ENCODE peak calls at places on chromosomes 7 and 10, in seven cellular contexts. One of them, this sample, is unnamed.

GRCh38 chr10:72333111-72334012 is 21.4 kb downstream of the DNAJB12 start:
- DNase-seq in A673: no peak
- DNase-seq in kidney epithelial cell: no peak
- DNase-seq in GM13976: no peak
- DNase-seq in GM06990: no peak
- DNase-seq in mammary epithelial cell: no peak
- DNase-seq in mucosa of descending colon: peak
- DNase-seq in this sample: no peak

GRCh38 chr10:60963441-60964256 is 19.7 kb upstream of the RHOBTB1 start:
- DNase-seq in A673: peak
- DNase-seq in mammary epithelial cell: peak
- DNase-seq in mucosa of descending colon: no peak
- DNase-seq in GM13976: no peak
- DNase-seq in GM06990: no peak
- DNase-seq in kidney epithelial cell: no peak
- DNase-seq in this sample: no peak

GRCh38 chr10:112981553-112981952 is 31.5 kb downstream of the TCF7L2 start:
- DNase-seq in mucosa of descending colon: no peak
- DNase-seq in kidney epithelial cell: no peak
- DNase-seq in mammary epithelial cell: no peak
- DNase-seq in GM13976: peak
- DNase-seq in GM06990: peak
- DNase-seq in A673: no peak
- DNase-seq in this sample: no peak

GRCh38 chr10:122699796-122700466 is at the start of gene C10orf120:
- DNase-seq in GM06990: no peak
- DNase-seq in kidney epithelial cell: no peak
- DNase-seq in mammary epithelial cell: no peak
- DNase-seq in GM13976: no peak
- DNase-seq in mucosa of descending colon: no peak
- DNase-seq in A673: no peak
- DNase-seq in this sample: no peak

GRCh38 chr7:16926283-16926682 is 44.5 kb upstream of the AGR3 start:
- DNase-seq in GM06990: no peak
- DNase-seq in mucosa of descending colon: peak
- DNase-seq in A673: peak
- DNase-seq in kidney epithelial cell: no peak
- DNase-seq in GM13976: no peak
- DNase-seq in mammary epithelial cell: peak
- DNase-seq in this sample: no peak

GRCh38 chr7:67842571-67842970 is 845.9 kb downstream of the TYW1 start:
- DNase-seq in mammary epithelial cell: no peak
- DNase-seq in A673: no peak
- DNase-seq in mucosa of descending colon: no peak
- DNase-seq in kidney epithelial cell: no peak
- DNase-seq in GM06990: no peak
- DNase-seq in GM13976: no peak
- DNase-seq in this sample: no peak

GRCh38 chr7:135827391-135827790 is 78.8 kb upstream of the FAM180A start:
- DNase-seq in GM06990: no peak
- DNase-seq in GM13976: no peak
- DNase-seq in mucosa of descending colon: no peak
- DNase-seq in A673: no peak
- DNase-seq in kidney epithelial cell: no peak
- DNase-seq in mammary epithelial cell: no peak
- DNase-seq in this sample: no peak

GRCh38 chr7:97120713-97121457 is 3.4 kb downstream of the SDHAF3 start:
- DNase-seq in GM13976: no peak
- DNase-seq in mucosa of descending colon: no peak
- DNase-seq in A673: no peak
- DNase-seq in GM06990: no peak
- DNase-seq in mammary epithelial cell: no peak
- DNase-seq in kidney epithelial cell: no peak
- DNase-seq in this sample: no peak

GRCh38 chr10:116740971-116741370 is 1.4 kb downstream of the HSPA12A start:
- DNase-seq in GM13976: no peak
- DNase-seq in GM06990: no peak
- DNase-seq in mucosa of descending colon: no peak
- DNase-seq in A673: no peak
- DNase-seq in kidney epithelial cell: no peak
- DNase-seq in mammary epithelial cell: no peak
- DNase-seq in this sample: no peak

GRCh38 chr10:4652111-4653010 is 173.6 kb upstream of the AKR1E2 start:
- DNase-seq in GM13976: no peak
- DNase-seq in mammary epithelial cell: no peak
- DNase-seq in A673: no peak
- DNase-seq in mucosa of descending colon: no peak
- DNase-seq in kidney epithelial cell: no peak
- DNase-seq in GM06990: no peak
- DNase-seq in this sample: no peak

GRCh38 chr10:97139651-97140283 is 46.0 kb downstream of the SLIT1 start:
- DNase-seq in mucosa of descending colon: no peak
- DNase-seq in GM06990: no peak
- DNase-seq in mammary epithelial cell: no peak
- DNase-seq in A673: no peak
- DNase-seq in GM13976: no peak
- DNase-seq in kidney epithelial cell: no peak
- DNase-seq in this sample: no peak

GRCh38 chr7:141674702-141675101 is 27.3 kb downstream of the DENND11 start:
- DNase-seq in mucosa of descending colon: peak
- DNase-seq in GM06990: no peak
- DNase-seq in GM13976: no peak
- DNase-seq in mammary epithelial cell: no peak
- DNase-seq in A673: no peak
- DNase-seq in kidney epithelial cell: no peak
- DNase-seq in this sample: no peak

DNA sequence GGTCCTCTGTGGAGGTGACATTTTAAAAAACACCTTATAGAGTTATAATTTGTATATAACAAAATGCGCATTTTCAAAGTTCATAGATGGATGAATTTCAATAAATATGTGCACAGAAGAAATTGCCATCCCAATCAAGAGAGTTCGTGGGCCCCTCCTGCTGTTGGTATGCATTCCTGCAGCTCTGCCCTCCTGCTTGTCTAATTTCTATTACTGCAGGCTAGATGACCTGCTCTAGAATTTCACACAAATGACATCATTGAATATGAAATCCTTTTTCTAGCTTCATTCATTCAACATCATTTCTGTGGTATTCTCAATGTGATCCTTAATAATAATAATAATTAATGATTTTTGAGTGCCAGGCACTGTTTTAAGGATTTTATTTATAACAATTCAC is 348.2 kb downstream of the SDK1 start:
- DNase-seq in GM13976: no peak
- DNase-seq in A673: peak
- DNase-seq in kidney epithelial cell: no peak
- DNase-seq in mucosa of descending colon: no peak
- DNase-seq in GM06990: no peak
- DNase-seq in mammary epithelial cell: no peak
- DNase-seq in this sample: no peak
- TF ChIP-seq CTCF in GM13976: no peak
- TF ChIP-seq CTCF in A673: peak
- TF ChIP-seq CTCF in kidney epithelial cell: no peak
- TF ChIP-seq CTCF in mucosa of descending colon: no peak
- TF ChIP-seq CTCF in GM06990: no peak
- TF ChIP-seq CTCF in mammary epithelial cell: no peak
- TF ChIP-seq CTCF in this sample: no peak

DNA sequence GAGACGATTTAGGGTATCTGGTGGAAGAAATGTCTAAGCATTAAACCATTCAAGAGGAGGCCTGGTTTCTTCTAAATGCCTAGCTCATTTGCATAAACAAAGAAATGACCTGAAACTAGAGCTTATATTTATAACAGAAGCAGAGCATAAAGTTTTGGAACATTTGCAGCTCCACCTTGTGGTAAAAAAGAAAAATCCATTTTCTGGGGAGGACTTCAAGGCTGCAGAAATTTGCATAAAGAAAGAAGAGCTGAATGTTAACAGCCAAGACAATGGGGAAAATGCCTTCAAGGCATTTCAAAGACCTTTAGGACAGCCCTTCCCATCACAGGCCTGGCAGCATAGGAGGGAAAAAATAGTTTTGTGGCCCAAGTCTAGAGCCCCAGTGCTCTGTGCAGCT is 362.0 kb downstream of the ZNF248 start:
- DNase-seq in kidney epithelial cell: no peak
- DNase-seq in mammary epithelial cell: peak
- DNase-seq in A673: peak
- DNase-seq in mucosa of descending colon: no peak
- DNase-seq in GM13976: no peak
- DNase-seq in GM06990: no peak
- DNase-seq in this sample: no peak
- TF ChIP-seq CTCF in kidney epithelial cell: no peak
- TF ChIP-seq CTCF in mammary epithelial cell: peak
- TF ChIP-seq CTCF in A673: peak
- TF ChIP-seq CTCF in mucosa of descending colon: no peak
- TF ChIP-seq CTCF in GM13976: no peak
- TF ChIP-seq CTCF in GM06990: no peak
- TF ChIP-seq CTCF in this sample: no peak

GRCh38 chr7:144455040-144455404 is 51.5 kb upstream of the NOBOX start:
- DNase-seq in kidney epithelial cell: no peak
- DNase-seq in A673: no peak
- DNase-seq in mammary epithelial cell: no peak
- DNase-seq in mucosa of descending colon: no peak
- DNase-seq in GM06990: no peak
- DNase-seq in GM13976: no peak
- DNase-seq in this sample: no peak

GRCh38 chr7:144452064-144452463 is 48.6 kb upstream of the NOBOX start:
- DNase-seq in GM06990: no peak
- DNase-seq in kidney epithelial cell: no peak
- DNase-seq in A673: no peak
- DNase-seq in mammary epithelial cell: no peak
- DNase-seq in GM13976: no peak
- DNase-seq in mucosa of descending colon: no peak
- DNase-seq in this sample: no peak

GRCh38 chr7:144459635-144460034 is 56.1 kb upstream of the NOBOX start:
- DNase-seq in GM06990: no peak
- DNase-seq in GM13976: no peak
- DNase-seq in A673: no peak
- DNase-seq in mucosa of descending colon: no peak
- DNase-seq in mammary epithelial cell: no peak
- DNase-seq in kidney epithelial cell: no peak
- DNase-seq in this sample: no peak

GRCh38 chr7:144454256-144455039 is 51.0 kb upstream of the NOBOX start:
- DNase-seq in GM13976: no peak
- DNase-seq in GM06990: no peak
- DNase-seq in kidney epithelial cell: no peak
- DNase-seq in mucosa of descending colon: no peak
- DNase-seq in mammary epithelial cell: no peak
- DNase-seq in A673: peak
- DNase-seq in this sample: no peak
- TF ChIP-seq CTCF in GM13976: no peak
- TF ChIP-seq CTCF in GM06990: peak
- TF ChIP-seq CTCF in kidney epithelial cell: peak
- TF ChIP-seq CTCF in mucosa of descending colon: no peak
- TF ChIP-seq CTCF in mammary epithelial cell: peak
- TF ChIP-seq CTCF in A673: peak
- TF ChIP-seq CTCF in this sample: no peak

GRCh38 chr7:130154131-130154500 is 51.1 kb downstream of the TMEM209 start:
- DNase-seq in GM06990: no peak
- DNase-seq in mucosa of descending colon: peak
- DNase-seq in mammary epithelial cell: no peak
- DNase-seq in GM13976: peak
- DNase-seq in kidney epithelial cell: no peak
- DNase-seq in A673: no peak
- DNase-seq in this sample: no peak

GRCh38 chr7:130152270-130153141 is 52.7 kb downstream of the TMEM209 start:
- DNase-seq in A673: no peak
- DNase-seq in mucosa of descending colon: no peak
- DNase-seq in GM13976: peak
- DNase-seq in GM06990: no peak
- DNase-seq in kidney epithelial cell: no peak
- DNase-seq in mammary epithelial cell: no peak
- DNase-seq in this sample: no peak

GRCh38 chr7:130153251-130153908 is 51.8 kb downstream of the TMEM209 start:
- DNase-seq in GM06990: no peak
- DNase-seq in mucosa of descending colon: no peak
- DNase-seq in kidney epithelial cell: no peak
- DNase-seq in A673: no peak
- DNase-seq in GM13976: no peak
- DNase-seq in mammary epithelial cell: no peak
- DNase-seq in this sample: no peak

GRCh38 chr7:130156140-130156539 is 49.1 kb downstream of the TMEM209 start:
- DNase-seq in GM06990: no peak
- DNase-seq in mammary epithelial cell: no peak
- DNase-seq in kidney epithelial cell: no peak
- DNase-seq in A673: no peak
- DNase-seq in GM13976: no peak
- DNase-seq in mucosa of descending colon: no peak
- DNase-seq in this sample: no peak

GRCh38 chr7:130154501-130155317 is 50.5 kb downstream of the TMEM209 start:
- DNase-seq in mucosa of descending colon: no peak
- DNase-seq in A673: peak
- DNase-seq in GM13976: no peak
- DNase-seq in GM06990: no peak
- DNase-seq in mammary epithelial cell: no peak
- DNase-seq in kidney epithelial cell: no peak
- DNase-seq in this sample: no peak
- TF ChIP-seq CTCF in mucosa of descending colon: no peak
- TF ChIP-seq CTCF in A673: peak
- TF ChIP-seq CTCF in GM13976: no peak
- TF ChIP-seq CTCF in GM06990: no peak
- TF ChIP-seq CTCF in mammary epithelial cell: no peak
- TF ChIP-seq CTCF in kidney epithelial cell: peak
- TF ChIP-seq CTCF in this sample: no peak

GRCh38 chr10:46053534-46054434 is 7.7 kb upstream of the MSMB start:
- DNase-seq in mammary epithelial cell: no peak
- DNase-seq in kidney epithelial cell: no peak
- DNase-seq in A673: no peak
- DNase-seq in mucosa of descending colon: no peak
- DNase-seq in GM13976: no peak
- DNase-seq in GM06990: no peak
- DNase-seq in this sample: no peak

GRCh38 chr10:46060706-46061105 is 14.6 kb upstream of the MSMB start:
- DNase-seq in mucosa of descending colon: no peak
- DNase-seq in A673: no peak
- DNase-seq in kidney epithelial cell: no peak
- DNase-seq in mammary epithelial cell: no peak
- DNase-seq in GM13976: no peak
- DNase-seq in GM06990: no peak
- DNase-seq in this sample: no peak

GRCh38 chr10:46055771-46056170 is 9.7 kb upstream of the MSMB start:
- DNase-seq in kidney epithelial cell: no peak
- DNase-seq in mammary epithelial cell: no peak
- DNase-seq in A673: no peak
- DNase-seq in mucosa of descending colon: no peak
- DNase-seq in GM13976: no peak
- DNase-seq in GM06990: no peak
- DNase-seq in this sample: no peak

GRCh38 chr10:46052791-46053375 is 6.8 kb upstream of the MSMB start:
- DNase-seq in mammary epithelial cell: peak
- DNase-seq in GM06990: no peak
- DNase-seq in kidney epithelial cell: no peak
- DNase-seq in mucosa of descending colon: no peak
- DNase-seq in A673: no peak
- DNase-seq in GM13976: no peak
- DNase-seq in this sample: no peak

DNA sequence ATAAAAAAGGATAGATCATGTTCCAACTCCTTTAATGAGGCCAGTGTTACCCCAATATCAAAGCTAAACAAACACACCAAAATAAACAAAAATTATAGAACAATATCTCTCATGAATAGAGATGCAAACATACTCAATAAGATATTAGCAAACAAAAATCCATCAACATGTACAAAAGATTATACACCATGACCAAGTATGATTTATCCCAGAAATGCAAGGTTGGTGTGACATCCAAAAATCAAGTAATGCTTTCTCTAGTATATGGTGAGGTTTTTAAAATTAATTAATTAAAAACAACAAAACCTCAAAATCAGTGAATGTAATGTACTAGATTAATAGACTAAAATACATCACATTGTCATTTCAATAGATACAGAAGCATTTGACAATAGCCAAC is 11.0 kb upstream of the MSMB start:
- DNase-seq in kidney epithelial cell: no peak
- DNase-seq in GM13976: no peak
- DNase-seq in A673: no peak
- DNase-seq in GM06990: no peak
- DNase-seq in mammary epithelial cell: no peak
- DNase-seq in mucosa of descending colon: no peak
- DNase-seq in this sample: no peak
- TF ChIP-seq CTCF in kidney epithelial cell: no peak
- TF ChIP-seq CTCF in GM13976: no peak
- TF ChIP-seq CTCF in A673: no peak
- TF ChIP-seq CTCF in GM06990: no peak
- TF ChIP-seq CTCF in mammary epithelial cell: no peak
- TF ChIP-seq CTCF in mucosa of descending colon: no peak
- TF ChIP-seq CTCF in this sample: no peak

This sample was measured in omental fat pad.